ENCODE peak calls at places on chromosome 12, in four cellular contexts. K is H54, V is cardiac muscle cell, R is NCI-H2081. Y is an unnamed sample.

GRCh38 chr12:106195638-106196037 is 52.2 kb downstream of the CKAP4 start:
- DNase-seq in K (no peak), V (peak), R (no peak), Y (no peak)

GRCh38 chr12:57106021-57106708 is 5.0 kb downstream of the STAT6 start:
- DNase-seq in V (no peak), R (no peak), K (no peak), Y (no peak)

GRCh38 chr12:55659486-55660385 is 23.0 kb downstream of the OR10P1 start:
- DNase-seq in R (peak), K (no peak), V (peak), Y (no peak)

GRCh38 chr12:42779186-42779859 is 189.8 kb upstream of the PRICKLE1 start:
- DNase-seq in K (no peak), V (peak), R (no peak), Y (no peak)

GRCh38 chr12:49301759-49302158 is 6.8 kb downstream of the PRPH start:
- DNase-seq in R (no peak), K (no peak), V (no peak), Y (no peak)

GRCh38 chr12:53380797-53381738 is 1.1 kb downstream of the SP1 start:
- DNase-seq in V (peak), K (no peak), R (no peak), Y (no peak)

GRCh38 chr12:124790650-124791400 is 72.8 kb downstream of the SCARB1 start:
- DNase-seq in V (no peak), K (no peak), R (no peak), Y (no peak)

GRCh38 chr12:123141615-123142517 is 9.0 kb downstream of the PITPNM2 start:
- DNase-seq in K (peak), R (no peak), V (peak), Y (no peak)

GRCh38 chr12:53484686-53485567 is 14.3 kb downstream of the MAP3K12 start:
- DNase-seq in K (no peak), R (no peak), V (no peak), Y (no peak)

GRCh38 chr12:109581856-109582255 is 8.3 kb downstream of the MVK start:
- DNase-seq in V (peak), K (peak), R (no peak), Y (no peak)

GRCh38 chr12:124322271-124322998 is 27.5 kb downstream of the RFLNA start:
- DNase-seq in R (no peak), V (no peak), K (no peak), Y (no peak)

GRCh38 chr12:1936406-1937320 is 18.2 kb upstream of the CACNA2D4 start:
- DNase-seq in R (peak), V (peak), K (peak), Y (no peak)

GRCh38 chr12:88753074-88753473 is 172.8 kb upstream of the KITLG start:
- DNase-seq in R (no peak), K (no peak), V (peak), Y (no peak)

GRCh38 chr12:81300454-81300853 is 222.6 kb downstream of the ACSS3 start:
- DNase-seq in R (no peak), K (no peak), V (peak), Y (no peak)

GRCh38 chr12:68792952-68793351 is 15.0 kb upstream of the MDM2 start:
- DNase-seq in R (peak), K (peak), V (peak), Y (no peak)

GRCh38 chr12:98894412-98895085 is 249.5 kb downstream of the APAF1 start:
- DNase-seq in V (peak), K (no peak), R (peak), Y (peak)

GRCh38 chr12:106903241-106903950 is 52.3 kb upstream of the TMEM263 start:
- DNase-seq in R (peak), K (peak), V (peak), Y (no peak)

GRCh38 chr12:57893460-57894353 is 47.2 kb upstream of the CTDSP2 start:
- DNase-seq in R (peak), V (peak), K (peak), Y (no peak)

GRCh38 chr12:29782285-29782820 is 1.4 kb downstream of the TMTC1 start:
- DNase-seq in R (no peak), K (no peak), V (peak), Y (peak)

GRCh38 chr12:98758331-98758730 is 113.2 kb downstream of the APAF1 start:
- DNase-seq in K (no peak), V (peak), R (no peak), Y (no peak)

GRCh38 chr12:21526721-21527345 is 737 bp downstream of the SPX start:
- DNase-seq in R (peak), V (no peak), K (no peak), Y (no peak)

GRCh38 chr12:54683388-54683787 is 35.2 kb upstream of the DCD start:
- DNase-seq in K (no peak), V (no peak), R (no peak), Y (no peak)

GRCh38 chr12:101680647-101681046 is 16.8 kb upstream of the CHPT1 start:
- DNase-seq in R (no peak), K (no peak), V (no peak), Y (no peak)

GRCh38 chr12:131100031-131100674 is 146.4 kb downstream of the ADGRD1 start:
- DNase-seq in R (no peak), V (no peak), K (no peak), Y (no peak)

GRCh38 chr12:51160814-51161459 is 12.0 kb downstream of the TFCP2 start:
- DNase-seq in K (no peak), V (peak), R (no peak), Y (no peak)

GRCh38 chr12:121442028-121442948 is 42.4 kb downstream of the RNF34 start:
- DNase-seq in R (no peak), V (no peak), K (no peak), Y (no peak)

Y was measured in NCI-H1930.